ENCODE peak calls at places on chromosomes 6 and 20, in ten cellular contexts. G is activated CD4-positive, CD25-positive, alpha-beta regulatory T cell; Z is hepatocyte; A is stimulated activated CD4-positive, alpha-beta T cell treated with anti-CD3 and anti-CD28 coated beads, Interleukin-12 subunit alpha, Interleukin-12 subunit beta, amount 100 ng/mL, for 48 hours; H is retina; W is GM12865; Y is activated naive CD4-positive, alpha-beta T cell treated with Interleukin-2 at 50 U/mL for 16 hours; U is HuH-7.5; K is neural crest cell; V is right atrium auricular region. O is an unnamed sample.

GRCh38 chr20:55584964-55585363 is 420.4 kb downstream of the CBLN4 start:
- DNase-seq in U (no peak), Z (no peak), Y (no peak), A (no peak), G (no peak), H (no peak), V (no peak), K (no peak), W (no peak), O (no peak)

GRCh38 chr6:26268659-26269402 is 96.2 kb upstream of the BTN3A2 start:
- DNase-seq in G (no peak), H (no peak), A (peak; percentile 13), U (no peak), W (peak; percentile 59), Z (peak; percentile 68), K (no peak), V (no peak), Y (no peak), O (no peak)

GRCh38 chr6:44061375-44062104 is 65.7 kb downstream of the MRPL14 start:
- DNase-seq in G (no peak), H (no peak), V (no peak), Y (no peak), A (no peak), U (no peak), W (no peak), K (no peak), Z (no peak), O (no peak)

GRCh38 chr20:60102665-60103210 is 144.5 kb downstream of the CDH26 start:
- DNase-seq in G (no peak), Y (no peak), V (no peak), K (no peak), U (no peak), W (no peak), A (no peak), Z (no peak), H (no peak), O (no peak)

GRCh38 chr6:168273483-168274045 is 46.0 kb downstream of the DACT2 start:
- DNase-seq in H (peak; percentile 65), A (no peak), W (no peak), Z (no peak), Y (no peak), K (no peak), V (no peak), U (no peak), G (no peak), O (no peak)

GRCh38 chr6:81668615-81669047 is 83.8 kb downstream of the TENT5A start:
- DNase-seq in G (no peak), H (no peak), A (no peak), W (no peak), V (no peak), U (no peak), Y (no peak), Z (no peak), K (no peak), O (no peak)

GRCh38 chr6:42239736-42240375 is 22.2 kb upstream of the MRPS10 start:
- DNase-seq in K (no peak), W (no peak), V (no peak), H (no peak), Z (no peak), A (no peak), G (no peak), Y (no peak), U (no peak), O (no peak)

GRCh38 chr6:170206317-170206621 is 84.6 kb downstream of the DLL1 start:
- DNase-seq in H (no peak), G (no peak), K (no peak), Y (no peak), U (no peak), V (peak; percentile 32), A (no peak), W (no peak), Z (no peak), O (no peak)

GRCh38 chr6:140546640-140547039 is 1172.2 kb upstream of the CITED2 start:
- DNase-seq in U (no peak), H (no peak), A (no peak), W (no peak), Y (no peak), V (no peak), G (no peak), K (no peak), Z (no peak), O (no peak)

GRCh38 chr20:1907586-1907985 is 12.4 kb downstream of the SIRPA start:
- DNase-seq in H (no peak), G (no peak), Z (no peak), Y (no peak), U (no peak), K (no peak), V (no peak), W (no peak), A (no peak), O (no peak)

GRCh38 chr6:31187780-31188194 is 17.3 kb upstream of the POU5F1 start:
- DNase-seq in K (no peak), G (no peak), H (no peak), V (no peak), Z (no peak), A (no peak), U (no peak), Y (no peak), W (no peak), O (no peak)

GRCh38 chr6:69285054-69285453 is 511.8 kb downstream of the LMBRD1 start:
- DNase-seq in H (no peak), A (no peak), W (no peak), U (no peak), Y (no peak), G (no peak), K (no peak), Z (no peak), V (no peak), O (no peak)

GRCh38 chr20:54345817-54346216 is 129.6 kb upstream of the DOK5 start:
- DNase-seq in V (no peak), U (no peak), W (no peak), K (no peak), Y (no peak), H (no peak), A (no peak), Z (no peak), G (no peak), O (no peak)

GRCh38 chr6:109420751-109421150 is 19.7 kb downstream of the PPIL6 start:
- DNase-seq in G (no peak), Z (no peak), W (no peak), K (no peak), U (no peak), V (no peak), Y (no peak), A (no peak), H (no peak), O (no peak)

GRCh38 chr6:79066330-79066729 is 11.7 kb downstream of the PHIP start:
- DNase-seq in Z (no peak), W (no peak), V (no peak), G (no peak), K (no peak), A (no peak), Y (no peak), H (no peak), U (no peak), O (no peak)

GRCh38 chr20:46312075-46312944 is 4.0 kb upstream of the CDH22 start:
- DNase-seq in K (peak; percentile 60), W (no peak), G (no peak), V (no peak), A (no peak), Z (peak; percentile 25), H (peak; percentile 32), Y (no peak), U (no peak), O (no peak)

GRCh38 chr6:17394192-17394611 is 807 bp downstream of the CAP2 start:
- DNase-seq in H (peak; percentile 78), Y (no peak), A (no peak), V (peak; percentile 60), K (peak; percentile 29), U (peak; percentile 54), Z (peak; percentile 81), W (no peak), G (no peak), O (no peak)

GRCh38 chr20:63151554-63152321 is 64.2 kb downstream of the YTHDF1 start:
- DNase-seq in V (no peak), U (no peak), G (no peak), H (no peak), K (no peak), W (no peak), Y (no peak), A (no peak), Z (no peak), O (no peak)

GRCh38 chr6:41705996-41706835 is 29.2 kb downstream of the TFEB start:
- DNase-seq in G (peak; percentile 43), H (peak; percentile 36), Z (no peak), U (peak; percentile 86), V (peak; percentile 82), Y (peak; percentile 81), K (peak; percentile 22), W (peak; percentile 95), A (peak; percentile 67), O (peak; percentile 29)

GRCh38 chr20:61385316-61385715 is 133.3 kb downstream of the CDH4 start:
- DNase-seq in H (no peak), K (no peak), G (no peak), Y (no peak), Z (no peak), A (no peak), U (no peak), W (no peak), V (no peak), O (no peak)

GRCh38 chr20:48773837-48774418 is 53.9 kb downstream of the PREX1 start:
- DNase-seq in U (no peak), W (peak; percentile 57), G (no peak), V (no peak), H (no peak), Z (no peak), Y (no peak), K (no peak), A (no peak), O (no peak)